ENCODE peak calls at places on chromosomes 13 and 19, in eight cellular contexts. F, L, K, D, C, Z, B and J are unnamed samples.

GRCh38 chr19:38685666-38686529 is 38.4 kb downstream of the ACTN4 start:
- DNase-seq in F (no peak), L (no peak), K (no peak), D (no peak), C (no peak), Z (peak; percentile 80), B (no peak), J (no peak)

GRCh38 chr13:63773476-63773875 is 2357.8 kb upstream of the PCDH20 start:
- DNase-seq in F (no peak), L (no peak), K (no peak), D (no peak), C (no peak), Z (no peak), B (no peak), J (no peak)

GRCh38 chr13:110965038-110965754 is 50.3 kb upstream of the ANKRD10 start:
- DNase-seq in F (no peak), L (no peak), K (no peak), D (no peak), C (no peak), Z (no peak), B (peak; percentile 59), J (peak; percentile 45)

GRCh38 chr19:43619262-43620060 is at the start of gene ZNF428:
- DNase-seq in F (peak; percentile 76), L (peak; percentile 88), K (peak; percentile 87), D (no peak), C (peak; percentile 93), Z (peak; percentile 97), B (peak; percentile 90), J (peak; percentile 30)

GRCh38 chr13:105291987-105292386 is 1243.5 kb downstream of the EFNB2 start:
- DNase-seq in F (no peak), L (no peak), K (no peak), D (no peak), C (no peak), Z (no peak), B (no peak), J (no peak)

GRCh38 chr13:46637213-46637612 is 84.2 kb downstream of the LRCH1 start:
- DNase-seq in F (no peak), L (no peak), K (no peak), D (no peak), C (no peak), Z (peak; percentile 33), B (no peak), J (no peak)

GRCh38 chr13:61414686-61415664 is 674 bp downstream of the PCDH20 start:
- DNase-seq in F (peak; percentile 67), L (no peak), K (peak; percentile 71), D (no peak), C (peak; percentile 61), Z (peak; percentile 93), B (no peak), J (no peak)

GRCh38 chr19:14116918-14117578 is 514 bp downstream of the PRKACA start:
- DNase-seq in F (no peak), L (no peak), K (no peak), D (no peak), C (peak; percentile 82), Z (peak; percentile 51), B (no peak), J (no peak)

GRCh38 chr19:6393982-6394412 is 1.0 kb upstream of the GTF2F1 start:
- DNase-seq in F (no peak), L (no peak), K (peak; percentile 76), D (no peak), C (no peak), Z (no peak), B (no peak), J (no peak)

GRCh38 chr19:50513746-50514345 is at the start of gene ASPDH:
- DNase-seq in F (no peak), L (peak; percentile 73), K (no peak), D (no peak), C (no peak), Z (no peak), B (no peak), J (no peak)

GRCh38 chr13:52377898-52378297 is 28.1 kb downstream of the THSD1 start:
- DNase-seq in F (no peak), L (no peak), K (no peak), D (no peak), C (no peak), Z (no peak), B (no peak), J (no peak)

GRCh38 chr19:50551713-50552187 is 16.5 kb downstream of the LRRC4B start:
- DNase-seq in F (no peak), L (no peak), K (no peak), D (no peak), C (no peak), Z (peak; percentile 70), B (no peak), J (no peak)

GRCh38 chr13:68982961-68983619 is 1124.5 kb upstream of the ATXN8OS start:
- DNase-seq in F (no peak), L (no peak), K (no peak), D (no peak), C (no peak), Z (no peak), B (no peak), J (no peak)

GRCh38 chr13:97274782-97275252 is 52.7 kb downstream of the MBNL2 start:
- DNase-seq in F (no peak), L (no peak), K (no peak), D (no peak), C (no peak), Z (no peak), B (no peak), J (no peak)

GRCh38 chr19:16447015-16447384 is 24.8 kb downstream of the EPS15L1 start:
- DNase-seq in F (no peak), L (peak; percentile 91), K (peak; percentile 50), D (no peak), C (peak; percentile 86), Z (no peak), B (peak; percentile 79), J (no peak)

GRCh38 chr13:30898721-30899188 is 7.3 kb upstream of the MEDAG start:
- DNase-seq in F (no peak), L (no peak), K (no peak), D (no peak), C (no peak), Z (no peak), B (no peak), J (no peak)

GRCh38 chr13:34164585-34164984 is 346.6 kb downstream of the RFC3 start:
- DNase-seq in F (no peak), L (no peak), K (no peak), D (no peak), C (no peak), Z (peak; percentile 33), B (no peak), J (no peak)

GRCh38 chr13:34159946-34160345 is 342.0 kb downstream of the RFC3 start:
- DNase-seq in F (no peak), L (no peak), K (no peak), D (no peak), C (no peak), Z (no peak), B (no peak), J (no peak)

GRCh38 chr13:34162545-34162936 is 344.6 kb downstream of the RFC3 start:
- DNase-seq in F (no peak), L (no peak), K (no peak), D (no peak), C (no peak), Z (no peak), B (no peak), J (no peak)

GRCh38 chr13:34165158-34165557 is 347.2 kb downstream of the RFC3 start:
- DNase-seq in F (no peak), L (no peak), K (no peak), D (no peak), C (no peak), Z (no peak), B (no peak), J (no peak)

GRCh38 chr13:34161829-34162544 is 344.0 kb downstream of the RFC3 start:
- DNase-seq in F (no peak), L (no peak), K (no peak), D (no peak), C (no peak), Z (no peak), B (no peak), J (peak; percentile 28)
- TF ChIP-seq POLR2AphosphoS5 in F (no peak), L (no peak), K (peak; percentile 34), D (peak; percentile 65), C (peak; percentile 66), Z (no peak), B (no peak), J (no peak)

GRCh38 chr13:108769213-108770070 is 140.0 kb downstream of the MYO16 start:
- DNase-seq in F (no peak), L (no peak), K (no peak), D (no peak), C (no peak), Z (no peak), B (no peak), J (no peak)
- H3K4me3 ChIP-seq in F (no peak overlapping the region), L (no peak overlapping the region), K (no peak overlapping the region), D (no peak overlapping the region), C (no peak overlapping the region), Z (no peak overlapping the region), B (no peak overlapping the region), J (no peak overlapping the region)

GRCh38 chr13:40985596-40986327 is 33.4 kb downstream of the ELF1 start:
- DNase-seq in F (no peak), L (no peak), K (no peak), D (no peak), C (no peak), Z (no peak), B (no peak), J (no peak)

GRCh38 chr13:40984670-40985366 is 34.3 kb downstream of the ELF1 start:
- DNase-seq in F (no peak), L (no peak), K (no peak), D (no peak), C (no peak), Z (no peak), B (no peak), J (no peak)

GRCh38 chr13:40987606-40988280 is 31.4 kb downstream of the ELF1 start:
- DNase-seq in F (no peak), L (no peak), K (no peak), D (no peak), C (no peak), Z (no peak), B (no peak), J (no peak)

GRCh38 chr13:40983725-40984669 is 35.1 kb downstream of the ELF1 start:
- DNase-seq in F (no peak), L (no peak), K (no peak), D (no peak), C (no peak), Z (no peak), B (no peak), J (no peak)

GRCh38 chr13:40986328-40986856 is 32.7 kb downstream of the ELF1 start:
- DNase-seq in F (no peak), L (no peak), K (no peak), D (no peak), C (no peak), Z (no peak), B (no peak), J (no peak)
- TF ChIP-seq POLR2AphosphoS5 in F (no peak), L (no peak), K (no peak), D (no peak), C (no peak), Z (no peak), B (no peak), J (no peak)

DNA sequence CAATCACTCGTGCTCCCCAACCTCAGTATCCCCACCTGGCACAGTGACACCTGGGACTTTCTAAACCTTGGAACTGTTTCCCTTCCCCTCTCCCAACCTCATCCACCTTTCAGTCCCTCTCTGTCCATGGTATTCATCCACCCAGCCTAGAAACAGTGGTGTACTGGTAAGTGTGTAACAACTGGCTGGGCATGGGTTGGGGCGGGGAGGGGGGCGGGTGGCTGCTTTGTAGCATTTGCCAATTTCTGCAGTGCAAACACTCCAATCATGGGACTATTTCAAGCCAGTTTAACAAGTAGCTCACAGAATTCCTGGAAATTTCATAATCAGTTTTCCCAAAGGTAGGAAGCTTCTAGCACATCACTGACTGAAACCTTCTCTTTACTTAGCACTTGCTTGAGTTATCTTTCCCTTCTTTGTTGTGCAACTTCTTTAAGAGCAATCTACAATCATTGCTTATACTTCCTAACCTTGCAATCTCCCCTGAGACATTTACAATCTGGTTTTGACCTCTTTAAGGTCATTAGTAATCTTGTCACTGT is 100.8 kb upstream of the WASF3 start:
- DNase-seq in F (no peak), L (no peak), K (no peak), D (no peak), C (no peak), Z (no peak), B (no peak), J (no peak)
- H3K4me3 ChIP-seq in F (no peak overlapping the region), L (no peak overlapping the region), K (no peak overlapping the region), D (no peak overlapping the region), C (no peak overlapping the region), Z (no peak overlapping the region), B (no peak overlapping the region), J (no peak overlapping the region)